ENCODE peak calls at places on chromosomes 7 and 10, in five cellular contexts. Q is PC-9, W is ovary, G is cardiac fibroblast, I is kidney. U is an unnamed sample.

GRCh38 chr10:108957681-108958080 is 965.6 kb downstream of the XPNPEP1 start:
- DNase-seq in Q (no peak), W (peak; percentile 39), G (no peak), I (no peak), U (no peak)

GRCh38 chr10:84291389-84291788 is 37.0 kb upstream of the CCSER2 start:
- DNase-seq in Q (peak; percentile 7), W (no peak), G (peak; percentile 68), I (no peak), U (no peak)

GRCh38 chr10:3366735-3367405 is 194.3 kb upstream of the PITRM1 start:
- DNase-seq in Q (no peak), W (no peak), G (no peak), I (no peak), U (no peak)

GRCh38 chr10:130169136-130169888 is 33.1 kb downstream of the GLRX3 start:
- DNase-seq in Q (no peak), W (no peak), G (peak; percentile 42), I (no peak), U (no peak)

GRCh38 chr10:73095479-73096021 is 1.1 kb downstream of the P4HA1 start:
- DNase-seq in Q (peak; percentile 40), W (peak; percentile 77), G (peak; percentile 89), I (no peak), U (no peak)

GRCh38 chr7:148234715-148235114 is 355.9 kb upstream of the C7orf33 start:
- DNase-seq in Q (no peak), W (no peak), G (no peak), I (no peak), U (no peak)

GRCh38 chr7:2819161-2819953 is 24.8 kb downstream of the GNA12 start:
- DNase-seq in Q (no peak), W (no peak), G (no peak), I (no peak), U (no peak)

GRCh38 chr10:99880071-99880835 is 97.8 kb downstream of the ABCC2 start:
- DNase-seq in Q (no peak), W (peak; percentile 57), G (peak; percentile 39), I (no peak), U (no peak)

GRCh38 chr7:36852931-36853330 is 128.6 kb upstream of the AOAH start:
- DNase-seq in Q (no peak), W (no peak), G (no peak), I (no peak), U (no peak)

GRCh38 chr7:133139350-133139749 is 57.5 kb upstream of the CHCHD3 start:
- DNase-seq in Q (peak; percentile 4), W (no peak), G (peak; percentile 55), I (no peak), U (peak; percentile 25)

GRCh38 chr10:71736570-71737355 is 17.2 kb upstream of the C10orf105 start:
- DNase-seq in Q (no peak), W (no peak), G (no peak), I (no peak), U (no peak)

GRCh38 chr7:45328397-45329080 is 170.9 kb downstream of the RAMP3 start:
- DNase-seq in Q (no peak), W (no peak), G (no peak), I (no peak), U (no peak)

GRCh38 chr10:131645756-131646155 is 255.1 kb upstream of the PPP2R2D start:
- DNase-seq in Q (no peak), W (no peak), G (no peak), I (no peak), U (no peak)

GRCh38 chr7:74633451-74633921 is 24.0 kb upstream of the GTF2I start:
- DNase-seq in Q (peak; percentile 63), W (no peak), G (no peak), I (no peak), U (no peak)

GRCh38 chr10:114239117-114239993 is at the start of gene VWA2:
- DNase-seq in Q (peak; percentile 27), W (no peak), G (no peak), I (peak; percentile 79), U (peak; percentile 36)

GRCh38 chr10:63593576-63593975 is 72.4 kb downstream of the REEP3 start:
- DNase-seq in Q (no peak), W (no peak), G (peak; percentile 68), I (no peak), U (no peak)

GRCh38 chr7:110839866-110840265 is 251.1 kb upstream of the LRRN3 start:
- DNase-seq in Q (no peak), W (peak; percentile 37), G (peak; percentile 66), I (no peak), U (no peak)

GRCh38 chr10:69866688-69867461 is 65.2 kb downstream of the COL13A1 start:
- DNase-seq in Q (no peak), W (peak; percentile 40), G (peak; percentile 80), I (peak; percentile 71), U (peak; percentile 44)

GRCh38 chr7:152504367-152504766 is 68.6 kb upstream of the KMT2C start:
- DNase-seq in Q (peak; percentile 74), W (no peak), G (no peak), I (peak; percentile 41), U (no peak)

GRCh38 chr10:61592581-61592980 is 70.1 kb upstream of the CABCOCO1 start:
- DNase-seq in Q (no peak), W (no peak), G (peak; percentile 42), I (no peak), U (peak; percentile 18)
- TF ChIP-seq CTCF in Q (peak; percentile 24), W (no peak), G (peak; percentile 42), I (peak; percentile 31), U (peak; percentile 49)

DNA sequence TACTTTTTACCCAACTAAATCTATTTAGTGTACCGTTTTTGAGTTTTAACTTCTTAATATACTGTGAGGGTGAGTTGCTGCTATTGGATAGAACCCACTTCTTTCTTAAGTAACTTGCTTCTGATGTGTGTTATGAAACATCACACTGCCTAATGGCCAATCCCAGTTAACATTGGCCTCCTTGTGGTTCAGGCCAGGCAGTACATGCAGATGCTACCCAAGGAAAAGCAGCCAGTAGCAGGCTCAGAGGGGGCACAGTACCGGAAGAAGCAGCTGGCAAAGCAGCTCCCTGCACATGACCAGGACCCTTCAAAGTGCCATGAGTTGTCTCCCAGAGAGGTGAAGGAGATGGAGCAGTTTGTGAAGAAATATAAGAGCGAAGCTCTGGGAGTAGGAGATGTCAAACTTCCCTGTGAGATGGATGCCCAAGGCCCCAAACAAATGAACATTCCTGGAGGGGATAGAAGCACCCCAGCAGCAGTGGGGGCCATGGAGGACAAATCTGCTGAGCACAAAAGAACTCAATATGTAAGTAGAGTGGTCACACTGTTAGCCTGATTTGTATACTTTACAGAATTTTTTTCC is 39.7 kb downstream of the TES start:
- DNase-seq in Q (no peak), W (no peak), G (peak; percentile 78), I (no peak), U (peak; percentile 40)
- TF ChIP-seq CTCF in Q (peak; percentile 50), W (no peak), G (peak; percentile 78), I (no peak), U (peak; percentile 75)

GRCh38 chr10:111281516-111281915 is 204.7 kb downstream of the ADRA2A start:
- DNase-seq in Q (no peak), W (no peak), G (peak; percentile 25), I (no peak), U (no peak)
- TF ChIP-seq CTCF in Q (peak; percentile 36), W (no peak), G (no peak), I (peak; percentile 42), U (no peak)

GRCh38 chr10:117266812-117267211 is 25.9 kb downstream of the SLC18A2 start:
- DNase-seq in Q (no peak), W (no peak), G (no peak), I (no peak), U (no peak)
- TF ChIP-seq CTCF in Q (no peak), W (no peak), G (no peak), I (no peak), U (no peak)

DNA sequence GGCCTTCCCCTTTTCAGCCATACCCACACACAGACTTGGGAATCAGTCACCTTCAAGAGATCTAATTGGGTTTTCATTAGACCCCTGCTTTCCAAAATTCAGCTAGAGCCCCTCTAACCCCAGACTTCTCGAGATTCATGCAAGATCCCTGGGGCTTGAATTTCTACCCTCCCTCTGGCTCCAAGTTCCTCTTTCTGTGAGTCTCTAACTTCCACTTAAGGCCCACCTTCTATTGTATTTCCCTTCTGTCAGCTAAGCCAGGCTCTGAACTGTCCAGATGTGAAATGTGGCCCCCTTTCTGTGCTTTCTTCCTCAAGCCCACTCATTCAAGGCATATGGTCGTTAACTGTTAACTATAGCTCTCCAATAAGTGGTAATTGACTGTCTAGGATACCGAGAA is 132.2 kb downstream of the ZNF365 start:
- DNase-seq in Q (no peak), W (no peak), G (no peak), I (no peak), U (no peak)
- TF ChIP-seq CTCF in Q (no peak), W (no peak), G (no peak), I (no peak), U (no peak)

GRCh38 chr7:129825554-129826267 is 127.0 kb downstream of the UBE2H start:
- DNase-seq in Q (peak; percentile 95), W (peak; percentile 89), G (peak; percentile 68), I (peak; percentile 96), U (peak; percentile 95)

GRCh38 chr7:129827467-129827990 is 125.2 kb downstream of the UBE2H start:
- DNase-seq in Q (no peak), W (no peak), G (no peak), I (no peak), U (no peak)

GRCh38 chr7:129825005-129825553 is 127.7 kb downstream of the UBE2H start:
- DNase-seq in Q (peak; percentile 92), W (peak; percentile 57), G (peak; percentile 43), I (peak; percentile 91), U (peak; percentile 81)

GRCh38 chr7:129821476-129821875 is 131.3 kb downstream of the UBE2H start:
- DNase-seq in Q (no peak), W (no peak), G (no peak), I (no peak), U (no peak)

DNA sequence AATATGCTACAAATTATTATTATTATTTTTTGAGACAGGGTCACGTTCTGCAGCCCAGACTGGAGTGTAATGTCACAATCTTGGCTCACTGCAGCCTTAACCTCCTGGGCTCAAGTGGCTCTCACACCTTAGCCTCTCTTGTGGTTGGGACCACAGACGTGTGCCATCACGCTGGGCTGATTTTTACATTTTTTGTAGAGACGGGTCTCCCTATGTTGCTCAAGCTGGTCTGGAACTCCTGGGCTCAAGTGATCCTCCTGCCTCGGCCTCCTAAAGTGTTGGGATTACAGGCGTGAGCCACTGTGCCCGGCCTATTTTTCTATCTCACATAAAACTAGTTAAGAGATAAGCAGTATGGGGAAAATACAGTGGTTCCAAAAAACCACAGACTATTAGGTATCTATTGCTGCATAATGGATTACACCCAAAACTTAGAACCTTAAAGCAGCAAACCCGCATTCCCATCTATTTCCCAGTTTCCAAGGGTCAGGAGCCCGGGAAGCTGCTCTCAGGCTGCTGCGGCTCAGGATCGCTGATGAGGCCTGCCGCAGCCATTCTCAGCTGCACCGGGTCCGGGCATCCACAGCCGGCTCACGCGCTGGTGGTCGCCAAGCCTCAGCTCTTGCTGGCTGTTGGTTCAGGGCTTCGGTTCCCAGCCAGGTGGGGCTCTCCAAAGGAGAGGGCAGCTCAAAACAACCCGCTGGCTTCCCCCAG is 128.3 kb downstream of the UBE2H start:
- DNase-seq in Q (no peak), W (no peak), G (no peak), I (no peak), U (peak; percentile 65)
- TF ChIP-seq CTCF in Q (peak; percentile 43), W (no peak), G (no peak), I (no peak), U (no peak)